ENCODE peak calls at places on chromosomes 2 and 18, in seven cellular contexts. C, R, F, U, B, I and J are unnamed samples.

GRCh38 chr18:23824235-23824634 is 135.0 kb downstream of the LAMA3 start:
- DNase-seq in C (peak; percentile 13), R (no peak), F (no peak), U (no peak), B (no peak), I (no peak), J (no peak)

GRCh38 chr2:8148260-8148880 is 533.5 kb upstream of the ID2 start:
- DNase-seq in C (peak; percentile 77), R (peak; percentile 95), F (peak; percentile 93), U (no peak), B (no peak), I (peak; percentile 66), J (peak; percentile 55)

GRCh38 chr2:5933669-5934068 is 241.5 kb downstream of the SOX11 start:
- DNase-seq in C (no peak), R (no peak), F (no peak), U (no peak), B (no peak), I (no peak), J (no peak)

GRCh38 chr2:7012141-7012809 is 95.1 kb downstream of the RNF144A start:
- DNase-seq in C (peak; percentile 50), R (peak; percentile 81), F (peak; percentile 95), U (peak; percentile 55), B (no peak), I (no peak), J (no peak)

GRCh38 chr2:96888082-96889011 is 18.5 kb upstream of the SEMA4C start:
- DNase-seq in C (no peak), R (peak; percentile 95), F (no peak), U (no peak), B (no peak), I (no peak), J (peak; percentile 76)

GRCh38 chr2:62545261-62545660 is 39.3 kb upstream of the TMEM17 start:
- DNase-seq in C (no peak), R (no peak), F (no peak), U (no peak), B (no peak), I (no peak), J (no peak)

GRCh38 chr2:101515512-101515911 is 40.6 kb upstream of the RFX8 start:
- DNase-seq in C (peak; percentile 64), R (peak; percentile 40), F (peak; percentile 75), U (peak; percentile 69), B (no peak), I (no peak), J (no peak)

GRCh38 chr2:166560022-166560421 is 66.0 kb upstream of the SCN7A start:
- DNase-seq in C (no peak), R (no peak), F (no peak), U (no peak), B (no peak), I (no peak), J (no peak)

GRCh38 chr2:120802161-120802560 is 66.5 kb downstream of the GLI2 start:
- DNase-seq in C (no peak), R (no peak), F (peak; percentile 40), U (no peak), B (no peak), I (no peak), J (no peak)

GRCh38 chr18:57784034-57784815 is 18.9 kb downstream of the ATP8B1 start:
- DNase-seq in C (peak; percentile 91), R (peak; percentile 40), F (peak; percentile 87), U (no peak), B (peak; percentile 66), I (no peak), J (no peak)

GRCh38 chr2:172233947-172234715 is 131.4 kb upstream of the DLX2 start:
- DNase-seq in C (no peak), R (no peak), F (no peak), U (no peak), B (no peak), I (no peak), J (no peak)

GRCh38 chr2:223905996-223906395 is 39.1 kb downstream of the WDFY1 start:
- DNase-seq in C (no peak), R (no peak), F (no peak), U (no peak), B (no peak), I (no peak), J (no peak)

GRCh38 chr2:124804014-124804940 is 779.2 kb downstream of the CNTNAP5 start:
- DNase-seq in C (peak; percentile 68), R (peak; percentile 46), F (peak; percentile 43), U (no peak), B (no peak), I (no peak), J (no peak)

GRCh38 chr2:143697744-143698143 is 568.5 kb downstream of the ARHGAP15 start:
- DNase-seq in C (no peak), R (no peak), F (no peak), U (no peak), B (no peak), I (no peak), J (no peak)

GRCh38 chr2:177143444-177143843 is 69.2 kb upstream of the HNRNPA3 start:
- DNase-seq in C (peak; percentile 54), R (peak; percentile 55), F (peak; percentile 94), U (no peak), B (no peak), I (no peak), J (no peak)

GRCh38 chr2:157441072-157441454 is 2.8 kb downstream of the CYTIP start:
- DNase-seq in C (peak; percentile 80), R (no peak), F (no peak), U (peak; percentile 23), B (no peak), I (no peak), J (no peak)

GRCh38 chr2:239306274-239307220 is 94.3 kb downstream of the HDAC4 start:
- DNase-seq in C (no peak), R (no peak), F (no peak), U (no peak), B (peak; percentile 61), I (no peak), J (no peak)

GRCh38 chr2:207792244-207792785 is 22.6 kb upstream of the FZD5 start:
- DNase-seq in C (peak; percentile 80), R (peak; percentile 78), F (peak; percentile 74), U (no peak), B (no peak), I (no peak), J (no peak)

GRCh38 chr18:23380001-23380550 is 73.0 kb upstream of the RIOK3 start:
- DNase-seq in C (peak; percentile 64), R (peak; percentile 43), F (no peak), U (no peak), B (no peak), I (no peak), J (no peak)

GRCh38 chr2:161122772-161123530 is 37.3 kb upstream of the TANK start:
- DNase-seq in C (peak; percentile 92), R (peak; percentile 88), F (peak; percentile 91), U (peak; percentile 41), B (no peak), I (peak; percentile 68), J (peak; percentile 72)

GRCh38 chr2:3729786-3730185 is 26.4 kb downstream of the DCDC2C start:
- DNase-seq in C (no peak), R (no peak), F (no peak), U (no peak), B (no peak), I (no peak), J (no peak)

GRCh38 chr2:37585982-37586621 is 85.3 kb downstream of the CDC42EP3 start:
- DNase-seq in C (peak; percentile 76), R (peak; percentile 95), F (peak; percentile 96), U (peak; percentile 27), B (peak; percentile 82), I (no peak), J (peak; percentile 61)

GRCh38 chr18:40402052-40402451 is 1553.0 kb upstream of the PIK3C3 start:
- DNase-seq in C (no peak), R (no peak), F (no peak), U (no peak), B (no peak), I (no peak), J (no peak)
- H3K27ac ChIP-seq in C (no peak overlapping the region), R (no peak overlapping the region), F (no peak overlapping the region), U (no peak overlapping the region), B (no peak overlapping the region), I (no peak overlapping the region), J (no peak overlapping the region)

GRCh38 chr2:159712194-159712928 is at the start of gene MARCHF7:
- DNase-seq in C (peak; percentile 98), R (peak; percentile 94), F (peak; percentile 99), U (peak; percentile 97), B (peak; percentile 98), I (peak; percentile 91), J (peak; percentile 88)
- H3K27ac ChIP-seq in C (peak within 1 kb of the TSS; percentile 98), R (peak within 1 kb of the TSS; percentile 82), F (peak within 1 kb of the TSS; percentile 94), U (peak within 1 kb of the TSS; percentile 94), B (peak within 1 kb of the TSS; percentile 99), I (peak within 1 kb of the TSS; percentile 96), J (peak within 1 kb of the TSS; percentile 88)

GRCh38 chr2:189328451-189329249 is 112.6 kb upstream of the WDR75 start:
- DNase-seq in C (peak; percentile 67), R (peak; percentile 32), F (peak; percentile 63), U (no peak), B (no peak), I (no peak), J (no peak)

GRCh38 chr2:189327879-189328351 is 113.4 kb upstream of the WDR75 start:
- DNase-seq in C (peak; percentile 88), R (peak; percentile 19), F (peak; percentile 38), U (no peak), B (no peak), I (no peak), J (no peak)
- H3K27ac ChIP-seq in C (no peak overlapping the region), R (no peak overlapping the region), F (peak overlapping the region; percentile 39), U (no peak overlapping the region), B (no peak overlapping the region), I (no peak overlapping the region), J (no peak overlapping the region)

DNA sequence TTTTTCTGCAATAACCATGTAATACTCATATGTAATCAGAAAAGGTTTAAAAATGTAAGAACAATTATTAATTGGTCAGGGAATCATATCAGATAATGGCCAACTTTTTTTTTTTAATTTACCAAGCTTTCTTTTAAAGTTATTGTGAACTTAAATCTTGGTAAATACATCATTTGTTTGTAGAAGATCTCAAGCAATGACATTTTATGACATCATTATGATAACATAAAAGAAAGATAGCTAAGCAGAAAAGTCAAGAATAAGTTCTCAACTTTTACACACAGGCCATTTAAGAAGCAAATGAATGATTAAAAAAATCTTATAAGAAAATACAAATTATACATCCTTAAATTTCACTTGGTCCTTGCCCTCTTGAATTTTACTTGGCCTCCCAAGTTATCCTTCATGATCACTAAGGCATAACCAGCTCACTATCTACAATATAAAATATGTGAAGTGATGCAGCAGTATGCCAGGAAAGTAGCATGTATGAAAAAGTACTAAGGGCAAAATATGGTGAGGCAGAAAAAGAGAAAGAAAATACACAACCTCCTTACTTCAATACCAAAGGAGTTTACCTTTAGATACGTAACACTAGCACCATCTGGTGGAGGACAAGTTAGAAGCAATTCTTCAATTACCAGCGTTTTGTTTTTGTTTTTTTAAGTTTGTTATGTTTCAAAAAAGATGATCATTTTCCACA is 116.6 kb downstream of the SRBD1 start:
- DNase-seq in C (peak; percentile 88), R (peak; percentile 83), F (peak; percentile 81), U (no peak), B (no peak), I (peak; percentile 41), J (peak; percentile 12)
- H3K27ac ChIP-seq in C (no peak overlapping the region), R (peak overlapping the region; percentile 38), F (no peak overlapping the region), U (no peak overlapping the region), B (no peak overlapping the region), I (no peak overlapping the region), J (no peak overlapping the region)